ENCODE peak calls at places on chromosomes 16 and 17, in ten cellular contexts. One of them, this sample, is unnamed.

GRCh38 chr16:58027341-58028167 is 2.0 kb downstream of the MMP15 start:
- DNase-seq in occipital lobe: no peak
- DNase-seq in AG09319: no peak
- DNase-seq in foreskin fibroblast: peak
- DNase-seq in M059J: no peak
- DNase-seq in NCI-H1105 treated with DMSO at 0.1 percent for 48 hours: peak
- DNase-seq in stromal cell of bone marrow: no peak
- DNase-seq in stimulated activated CD8-positive, alpha-beta memory T cell treated with anti-CD3 and anti-CD28 coated beads, Interleukin-2, amount 100 ng/mL, for 1 hour: no peak
- DNase-seq in transverse colon: peak
- DNase-seq in RWPE1: peak
- DNase-seq in this sample: no peak

GRCh38 chr17:28928061-28928460 is 23.3 kb downstream of the PHF12 start:
- DNase-seq in RWPE1: no peak
- DNase-seq in occipital lobe: no peak
- DNase-seq in AG09319: no peak
- DNase-seq in foreskin fibroblast: no peak
- DNase-seq in stromal cell of bone marrow: no peak
- DNase-seq in M059J: peak
- DNase-seq in transverse colon: no peak
- DNase-seq in NCI-H1105 treated with DMSO at 0.1 percent for 48 hours: no peak
- DNase-seq in stimulated activated CD8-positive, alpha-beta memory T cell treated with anti-CD3 and anti-CD28 coated beads, Interleukin-2, amount 100 ng/mL, for 1 hour: no peak
- DNase-seq in this sample: no peak

GRCh38 chr17:15507896-15508295 is 40.5 kb upstream of the CDRT4 start:
- DNase-seq in M059J: no peak
- DNase-seq in occipital lobe: no peak
- DNase-seq in stimulated activated CD8-positive, alpha-beta memory T cell treated with anti-CD3 and anti-CD28 coated beads, Interleukin-2, amount 100 ng/mL, for 1 hour: no peak
- DNase-seq in foreskin fibroblast: peak
- DNase-seq in transverse colon: no peak
- DNase-seq in RWPE1: no peak
- DNase-seq in AG09319: no peak
- DNase-seq in NCI-H1105 treated with DMSO at 0.1 percent for 48 hours: no peak
- DNase-seq in stromal cell of bone marrow: no peak
- DNase-seq in this sample: peak

GRCh38 chr17:3843935-3844516 is 2.0 kb downstream of the NCBP3 start:
- DNase-seq in RWPE1: peak
- DNase-seq in stromal cell of bone marrow: no peak
- DNase-seq in M059J: peak
- DNase-seq in occipital lobe: no peak
- DNase-seq in stimulated activated CD8-positive, alpha-beta memory T cell treated with anti-CD3 and anti-CD28 coated beads, Interleukin-2, amount 100 ng/mL, for 1 hour: no peak
- DNase-seq in foreskin fibroblast: peak
- DNase-seq in AG09319: no peak
- DNase-seq in transverse colon: peak
- DNase-seq in NCI-H1105 treated with DMSO at 0.1 percent for 48 hours: peak
- DNase-seq in this sample: no peak

GRCh38 chr17:75876938-75877751 is 1.2 kb downstream of the TRIM47 start:
- DNase-seq in stromal cell of bone marrow: peak
- DNase-seq in AG09319: peak
- DNase-seq in NCI-H1105 treated with DMSO at 0.1 percent for 48 hours: no peak
- DNase-seq in stimulated activated CD8-positive, alpha-beta memory T cell treated with anti-CD3 and anti-CD28 coated beads, Interleukin-2, amount 100 ng/mL, for 1 hour: no peak
- DNase-seq in M059J: peak
- DNase-seq in foreskin fibroblast: peak
- DNase-seq in transverse colon: peak
- DNase-seq in RWPE1: peak
- DNase-seq in occipital lobe: peak
- DNase-seq in this sample: peak

GRCh38 chr16:70753228-70753627 is 47.7 kb downstream of the VAC14 start:
- DNase-seq in transverse colon: no peak
- DNase-seq in NCI-H1105 treated with DMSO at 0.1 percent for 48 hours: no peak
- DNase-seq in AG09319: no peak
- DNase-seq in RWPE1: no peak
- DNase-seq in stromal cell of bone marrow: peak
- DNase-seq in stimulated activated CD8-positive, alpha-beta memory T cell treated with anti-CD3 and anti-CD28 coated beads, Interleukin-2, amount 100 ng/mL, for 1 hour: no peak
- DNase-seq in M059J: no peak
- DNase-seq in occipital lobe: no peak
- DNase-seq in foreskin fibroblast: no peak
- DNase-seq in this sample: no peak

GRCh38 chr17:7220593-7221280 is 999 bp downstream of the ACADVL start:
- DNase-seq in M059J: peak
- DNase-seq in occipital lobe: no peak
- DNase-seq in AG09319: no peak
- DNase-seq in RWPE1: peak
- DNase-seq in transverse colon: peak
- DNase-seq in stromal cell of bone marrow: no peak
- DNase-seq in stimulated activated CD8-positive, alpha-beta memory T cell treated with anti-CD3 and anti-CD28 coated beads, Interleukin-2, amount 100 ng/mL, for 1 hour: no peak
- DNase-seq in foreskin fibroblast: peak
- DNase-seq in NCI-H1105 treated with DMSO at 0.1 percent for 48 hours: peak
- DNase-seq in this sample: peak

GRCh38 chr16:1107731-1108130 is 11.7 kb upstream of the C1QTNF8 start:
- DNase-seq in AG09319: no peak
- DNase-seq in M059J: no peak
- DNase-seq in NCI-H1105 treated with DMSO at 0.1 percent for 48 hours: no peak
- DNase-seq in RWPE1: no peak
- DNase-seq in stimulated activated CD8-positive, alpha-beta memory T cell treated with anti-CD3 and anti-CD28 coated beads, Interleukin-2, amount 100 ng/mL, for 1 hour: no peak
- DNase-seq in occipital lobe: no peak
- DNase-seq in transverse colon: no peak
- DNase-seq in foreskin fibroblast: no peak
- DNase-seq in stromal cell of bone marrow: no peak
- DNase-seq in this sample: no peak

GRCh38 chr16:71409038-71409775 is 32.6 kb downstream of the TLE7 start:
- DNase-seq in stromal cell of bone marrow: no peak
- DNase-seq in NCI-H1105 treated with DMSO at 0.1 percent for 48 hours: no peak
- DNase-seq in transverse colon: no peak
- DNase-seq in M059J: no peak
- DNase-seq in occipital lobe: no peak
- DNase-seq in AG09319: no peak
- DNase-seq in foreskin fibroblast: no peak
- DNase-seq in RWPE1: no peak
- DNase-seq in stimulated activated CD8-positive, alpha-beta memory T cell treated with anti-CD3 and anti-CD28 coated beads, Interleukin-2, amount 100 ng/mL, for 1 hour: no peak
- DNase-seq in this sample: no peak

GRCh38 chr16:23131841-23132576 is 17.2 kb downstream of the USP31 start:
- DNase-seq in foreskin fibroblast: no peak
- DNase-seq in stimulated activated CD8-positive, alpha-beta memory T cell treated with anti-CD3 and anti-CD28 coated beads, Interleukin-2, amount 100 ng/mL, for 1 hour: no peak
- DNase-seq in M059J: no peak
- DNase-seq in NCI-H1105 treated with DMSO at 0.1 percent for 48 hours: no peak
- DNase-seq in stromal cell of bone marrow: no peak
- DNase-seq in transverse colon: no peak
- DNase-seq in AG09319: no peak
- DNase-seq in RWPE1: no peak
- DNase-seq in occipital lobe: no peak
- DNase-seq in this sample: no peak

GRCh38 chr17:73652886-73653480 is 8.7 kb upstream of the SDK2 start:
- DNase-seq in M059J: no peak
- DNase-seq in foreskin fibroblast: no peak
- DNase-seq in stromal cell of bone marrow: no peak
- DNase-seq in occipital lobe: no peak
- DNase-seq in RWPE1: no peak
- DNase-seq in transverse colon: no peak
- DNase-seq in AG09319: no peak
- DNase-seq in NCI-H1105 treated with DMSO at 0.1 percent for 48 hours: no peak
- DNase-seq in stimulated activated CD8-positive, alpha-beta memory T cell treated with anti-CD3 and anti-CD28 coated beads, Interleukin-2, amount 100 ng/mL, for 1 hour: no peak
- DNase-seq in this sample: no peak

GRCh38 chr17:32998893-32999240 is 7.2 kb downstream of the SPACA3 start:
- DNase-seq in stimulated activated CD8-positive, alpha-beta memory T cell treated with anti-CD3 and anti-CD28 coated beads, Interleukin-2, amount 100 ng/mL, for 1 hour: no peak
- DNase-seq in M059J: peak
- DNase-seq in AG09319: peak
- DNase-seq in RWPE1: no peak
- DNase-seq in NCI-H1105 treated with DMSO at 0.1 percent for 48 hours: no peak
- DNase-seq in stromal cell of bone marrow: peak
- DNase-seq in occipital lobe: no peak
- DNase-seq in transverse colon: no peak
- DNase-seq in foreskin fibroblast: peak
- DNase-seq in this sample: peak

GRCh38 chr17:12853921-12854320 is 64.6 kb downstream of the ARHGAP44 start:
- DNase-seq in stimulated activated CD8-positive, alpha-beta memory T cell treated with anti-CD3 and anti-CD28 coated beads, Interleukin-2, amount 100 ng/mL, for 1 hour: no peak
- DNase-seq in transverse colon: no peak
- DNase-seq in stromal cell of bone marrow: no peak
- DNase-seq in M059J: no peak
- DNase-seq in RWPE1: no peak
- DNase-seq in foreskin fibroblast: no peak
- DNase-seq in NCI-H1105 treated with DMSO at 0.1 percent for 48 hours: no peak
- DNase-seq in AG09319: no peak
- DNase-seq in occipital lobe: no peak
- DNase-seq in this sample: no peak

GRCh38 chr17:78302478-78302877 is 57.4 kb downstream of the SOCS3 start:
- DNase-seq in foreskin fibroblast: no peak
- DNase-seq in AG09319: no peak
- DNase-seq in transverse colon: no peak
- DNase-seq in stromal cell of bone marrow: no peak
- DNase-seq in stimulated activated CD8-positive, alpha-beta memory T cell treated with anti-CD3 and anti-CD28 coated beads, Interleukin-2, amount 100 ng/mL, for 1 hour: no peak
- DNase-seq in occipital lobe: no peak
- DNase-seq in NCI-H1105 treated with DMSO at 0.1 percent for 48 hours: no peak
- DNase-seq in RWPE1: no peak
- DNase-seq in M059J: no peak
- DNase-seq in this sample: no peak

GRCh38 chr17:80007009-80007752 is 28.5 kb downstream of the TBC1D16 start:
- DNase-seq in AG09319: no peak
- DNase-seq in RWPE1: no peak
- DNase-seq in stimulated activated CD8-positive, alpha-beta memory T cell treated with anti-CD3 and anti-CD28 coated beads, Interleukin-2, amount 100 ng/mL, for 1 hour: no peak
- DNase-seq in foreskin fibroblast: no peak
- DNase-seq in stromal cell of bone marrow: no peak
- DNase-seq in NCI-H1105 treated with DMSO at 0.1 percent for 48 hours: no peak
- DNase-seq in occipital lobe: no peak
- DNase-seq in M059J: no peak
- DNase-seq in transverse colon: no peak
- DNase-seq in this sample: no peak

GRCh38 chr17:32265896-32266388 is 310 bp downstream of the RHBDL3 start:
- DNase-seq in stromal cell of bone marrow: no peak
- DNase-seq in occipital lobe: no peak
- DNase-seq in transverse colon: no peak
- DNase-seq in NCI-H1105 treated with DMSO at 0.1 percent for 48 hours: no peak
- DNase-seq in stimulated activated CD8-positive, alpha-beta memory T cell treated with anti-CD3 and anti-CD28 coated beads, Interleukin-2, amount 100 ng/mL, for 1 hour: no peak
- DNase-seq in RWPE1: no peak
- DNase-seq in foreskin fibroblast: no peak
- DNase-seq in M059J: no peak
- DNase-seq in AG09319: no peak
- DNase-seq in this sample: no peak

GRCh38 chr16:15597135-15597534 is 45.8 kb downstream of the MARF1 start:
- DNase-seq in M059J: no peak
- DNase-seq in AG09319: no peak
- DNase-seq in stromal cell of bone marrow: no peak
- DNase-seq in transverse colon: no peak
- DNase-seq in occipital lobe: no peak
- DNase-seq in RWPE1: no peak
- DNase-seq in foreskin fibroblast: no peak
- DNase-seq in stimulated activated CD8-positive, alpha-beta memory T cell treated with anti-CD3 and anti-CD28 coated beads, Interleukin-2, amount 100 ng/mL, for 1 hour: no peak
- DNase-seq in NCI-H1105 treated with DMSO at 0.1 percent for 48 hours: no peak
- DNase-seq in this sample: no peak

This sample was measured in AG08396.